ENCODE peak calls at places on chromosomes 4 and X, in four cellular contexts. S, M, C and K are unnamed samples.

GRCh38 chrX:153723351-153724251 is 586 bp downstream of the BCAP31 start:
- DNase-seq in C (peak; percentile 51), S (no peak), M (peak; percentile 68), K (no peak)

GRCh38 chr4:19725130-19725529 is 526.6 kb upstream of the SLIT2 start:
- DNase-seq in S (no peak), M (no peak), C (peak; percentile 44), K (no peak)

GRCh38 chr4:124515591-124515990 is 196.9 kb downstream of the ANKRD50 start:
- DNase-seq in M (no peak), C (no peak), S (no peak), K (no peak)

GRCh38 chr4:161583549-161583948 is 580.3 kb downstream of the FSTL5 start:
- DNase-seq in S (no peak), C (no peak), M (no peak), K (no peak)

GRCh38 chr4:6277139-6277802 is 7.6 kb downstream of the WFS1 start:
- DNase-seq in S (no peak), M (no peak), C (no peak), K (no peak)

GRCh38 chrX:71107762-71108360 is 1.3 kb upstream of the CXorf65 start:
- DNase-seq in S (no peak), M (no peak), C (no peak), K (no peak)

GRCh38 chr4:8844976-8845690 is 26.5 kb downstream of the HMX1 start:
- DNase-seq in M (peak; percentile 5), S (no peak), C (no peak), K (no peak)

GRCh38 chrX:53074987-53075386 is 7.2 kb upstream of the TSPYL2 start:
- DNase-seq in M (no peak), C (no peak), S (no peak), K (no peak)

GRCh38 chrX:9902651-9903050 is 64.5 kb upstream of the CLDN34 start:
- DNase-seq in M (no peak), S (no peak), C (no peak), K (no peak)

GRCh38 chr4:180380733-180381132 is 1862.5 kb upstream of the TENM3 start:
- DNase-seq in M (no peak), S (peak; percentile 79), C (no peak), K (no peak)

GRCh38 chr4:168197926-168198325 is 105.6 kb downstream of the ANXA10 start:
- DNase-seq in S (no peak), C (peak; percentile 14), M (no peak), K (no peak)

GRCh38 chr4:3074078-3074845 is at the start of the genes HTT and HTT-AS:
- DNase-seq in S (peak; percentile 85), C (peak; percentile 97), M (peak; percentile 99), K (peak; percentile 73)
- TF ChIP-seq POLR2AphosphoS5 in S (peak; percentile 88), C (peak; percentile 77), M (peak; percentile 81), K (peak; percentile 84)

DNA sequence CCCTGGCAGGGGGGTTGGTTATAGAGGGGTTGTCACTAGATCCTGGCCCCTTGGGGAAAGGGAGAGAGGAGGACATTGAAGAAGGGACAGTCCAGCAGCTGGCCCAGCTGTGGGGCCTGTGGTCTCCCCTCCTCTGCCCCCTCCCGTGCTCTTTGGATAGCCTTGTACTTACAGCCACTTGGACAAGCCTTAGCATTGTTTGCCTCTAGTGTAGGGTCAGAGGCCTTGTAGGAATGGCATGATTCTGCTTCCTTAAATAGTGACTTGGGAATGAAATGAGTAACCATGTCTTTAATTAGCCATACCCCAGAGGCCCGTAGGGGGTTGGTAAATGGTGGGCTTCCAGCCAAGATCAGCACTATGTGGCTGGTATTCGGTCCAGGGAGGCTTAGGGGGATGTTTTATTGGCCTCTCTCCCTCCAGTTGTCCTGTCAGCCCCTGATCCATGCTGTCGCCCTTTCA is 230.6 kb downstream of the PTTG2 start:
- DNase-seq in M (peak; percentile 36), C (peak; percentile 88), S (no peak), K (no peak)
- H3K9ac ChIP-seq in M (no peak overlapping the region), C (no peak overlapping the region), S (peak overlapping the region; percentile 45), K (no peak overlapping the region)

GRCh38 chr4:13298655-13299054 is 185.5 kb downstream of the RAB28 start:
- DNase-seq in S (no peak), C (no peak), M (no peak), K (no peak)

GRCh38 chr4:13302876-13303275 is 181.3 kb downstream of the RAB28 start:
- DNase-seq in S (no peak), M (no peak), C (no peak), K (no peak)

GRCh38 chr4:13294961-13295605 is 189.1 kb downstream of the RAB28 start:
- DNase-seq in S (no peak), M (no peak), C (no peak), K (no peak)

GRCh38 chr4:13299343-13299742 is 184.8 kb downstream of the RAB28 start:
- DNase-seq in C (no peak), M (no peak), S (no peak), K (no peak)
- H3K27ac ChIP-seq in C (no peak overlapping the region), M (no peak overlapping the region), S (no peak overlapping the region), K (no peak overlapping the region)

GRCh38 chr4:80045831-80046230 is 27.2 kb downstream of the ANTXR2 start:
- DNase-seq in M (no peak), S (no peak), C (peak; percentile 53), K (no peak)

GRCh38 chr4:80049402-80049801 is 23.6 kb downstream of the ANTXR2 start:
- DNase-seq in M (no peak), S (no peak), C (no peak), K (no peak)

GRCh38 chr4:80054375-80054774 is 18.7 kb downstream of the ANTXR2 start:
- DNase-seq in M (no peak), C (no peak), S (no peak), K (no peak)

GRCh38 chr4:80053140-80053910 is 19.7 kb downstream of the ANTXR2 start:
- DNase-seq in C (no peak), M (no peak), S (no peak), K (no peak)

DNA sequence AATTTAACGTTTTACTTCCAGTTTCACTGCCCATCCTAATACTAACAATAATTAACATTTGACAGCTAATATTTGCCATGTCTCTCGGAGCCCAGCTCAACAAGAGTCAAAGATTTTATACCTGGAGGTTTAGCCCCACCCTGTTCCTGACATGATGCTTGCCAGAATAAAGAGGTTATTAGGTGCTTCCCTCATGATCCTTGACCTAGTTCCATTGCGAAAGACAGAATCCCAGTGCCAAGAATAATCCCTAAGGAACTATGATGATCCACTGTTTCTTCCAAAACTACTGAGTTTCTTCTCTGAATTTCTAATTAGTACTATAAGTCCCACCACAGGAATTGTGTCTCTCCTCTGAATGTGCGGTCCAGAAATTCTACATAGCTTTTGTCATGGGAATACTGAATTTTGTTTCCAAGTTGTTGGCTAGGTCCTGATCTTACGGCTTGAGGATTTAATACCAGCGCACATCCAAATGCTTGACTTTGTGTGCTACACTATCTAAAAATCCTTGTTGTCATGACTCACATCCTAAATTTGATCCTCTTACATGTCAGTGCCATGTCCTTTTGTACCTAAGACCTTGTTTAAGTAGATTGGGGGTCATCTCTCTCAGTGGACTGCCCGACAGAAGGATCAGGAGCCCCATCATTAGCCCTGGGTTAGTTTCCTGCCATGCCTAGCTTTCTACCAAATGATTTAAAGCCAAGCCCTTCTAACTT is 23.1 kb downstream of the ANTXR2 start:
- DNase-seq in S (no peak), M (no peak), C (no peak), K (no peak)
- TF ChIP-seq POLR2AphosphoS5 in S (no peak), M (no peak), C (no peak), K (no peak)

DNA sequence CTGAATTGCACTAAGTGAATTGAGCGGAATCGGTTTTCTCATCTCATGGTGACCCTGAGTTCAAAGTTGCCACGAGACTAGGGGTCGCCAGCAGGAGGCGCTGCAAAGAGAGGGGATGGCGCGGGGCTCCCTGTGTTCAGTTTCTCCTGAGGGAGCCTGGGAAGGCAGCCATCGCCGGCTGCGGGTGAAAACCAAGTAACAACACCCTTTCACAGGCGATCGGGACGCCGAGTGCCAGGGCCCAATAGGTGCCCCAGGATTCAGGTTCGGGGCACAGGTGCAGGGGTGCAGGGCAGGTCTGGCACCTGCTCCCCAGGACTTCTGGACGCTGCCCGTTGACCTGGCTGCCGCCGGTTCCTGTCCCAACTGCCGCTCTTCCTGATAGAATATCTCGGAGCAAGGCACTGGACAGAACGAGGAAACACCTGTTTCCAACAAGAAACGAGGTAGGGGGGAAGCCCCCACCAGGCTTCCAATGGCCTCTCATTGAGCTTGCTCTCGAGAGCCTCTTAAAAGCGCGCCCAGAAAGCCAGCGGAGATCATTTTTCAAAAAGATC is 1.1 kb upstream of the FGF16 start:
- DNase-seq in S (no peak), M (no peak), C (peak; percentile 86), K (no peak)
- H3K9ac ChIP-seq in S (no peak overlapping the region), M (no peak overlapping the region), C (peak overlapping the region; percentile 48), K (no peak overlapping the region)

GRCh38 chrX:123905334-123905733 is 45.5 kb downstream of the XIAP start:
- DNase-seq in S (no peak), C (no peak), M (no peak), K (no peak)
- H3K27ac ChIP-seq in S (no peak overlapping the region), C (no peak overlapping the region), M (no peak overlapping the region), K (peak overlapping the region; percentile 71)

DNA sequence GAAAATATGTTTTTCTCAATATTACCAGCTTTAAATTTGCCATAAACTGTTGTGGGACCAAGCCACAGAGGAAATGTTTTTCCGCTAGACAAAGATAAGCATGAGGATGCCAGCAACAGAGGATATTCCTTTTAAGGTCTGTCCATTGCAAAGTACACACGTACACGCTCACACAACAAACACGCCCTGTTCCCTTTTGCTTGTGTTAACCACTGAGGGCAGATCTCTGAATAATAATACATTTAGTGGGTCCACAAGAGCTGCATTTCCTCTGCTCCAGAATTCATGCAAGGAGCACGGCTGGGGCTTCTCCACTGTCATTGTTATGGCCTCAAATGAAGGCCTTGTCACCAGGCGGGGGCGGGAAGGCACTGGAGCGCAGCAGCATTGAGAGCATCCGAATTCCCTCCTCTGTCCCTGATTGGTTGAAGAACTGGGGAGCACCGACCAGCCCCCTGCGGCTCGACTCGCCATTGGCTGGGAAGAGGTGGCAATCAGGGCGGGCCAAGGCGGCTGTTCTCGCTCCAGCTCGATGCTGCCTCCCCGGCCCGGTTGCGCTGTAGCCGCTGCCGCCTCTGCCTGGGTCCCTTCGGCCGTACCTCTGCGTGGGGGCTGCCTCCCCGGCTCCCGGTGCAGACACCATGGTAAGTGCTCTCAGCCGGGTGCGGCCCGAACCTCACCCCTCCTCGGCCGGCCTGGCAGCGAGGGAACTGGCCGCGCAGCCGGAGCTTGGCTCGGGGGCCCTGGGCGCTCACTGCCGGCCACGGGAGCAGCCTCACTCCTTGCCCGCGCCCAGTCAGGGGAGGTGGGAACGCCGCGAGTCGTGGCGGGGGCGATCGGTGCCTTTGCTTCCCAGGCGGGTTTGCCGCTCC is at the start of gene GUCY1B1:
- DNase-seq in S (no peak), C (peak; percentile 95), M (peak; percentile 98), K (no peak)
- TF ChIP-seq POLR2AphosphoS5 in S (no peak), C (no peak), M (no peak), K (no peak)